ENCODE peak calls at places on chromosomes 3 and 15, in five cellular contexts. One of them, this sample, is unnamed.

GRCh38 chr3:159669753-159670152 is 318.9 kb upstream of the IL12A start:
- DNase-seq in H9: no peak
- DNase-seq in IMR-90: peak
- DNase-seq in mesendoderm: peak
- DNase-seq in neuronal stem cell: peak
- DNase-seq in this sample: peak

GRCh38 chr15:39066677-39067076 is 502.1 kb upstream of the RASGRP1 start:
- DNase-seq in H9: no peak
- DNase-seq in IMR-90: peak
- DNase-seq in mesendoderm: no peak
- DNase-seq in neuronal stem cell: no peak
- DNase-seq in this sample: no peak

GRCh38 chr3:106729481-106729880 is 647.8 kb upstream of the CCDC54 start:
- DNase-seq in H9: no peak
- DNase-seq in IMR-90: no peak
- DNase-seq in mesendoderm: no peak
- DNase-seq in neuronal stem cell: no peak
- DNase-seq in this sample: no peak

GRCh38 chr3:135895734-135896121 is 69.8 kb upstream of the PPP2R3A start:
- DNase-seq in H9: no peak
- DNase-seq in IMR-90: no peak
- DNase-seq in mesendoderm: no peak
- DNase-seq in neuronal stem cell: no peak
- DNase-seq in this sample: no peak

GRCh38 chr15:65060641-65061397 is 7.0 kb downstream of the RASL12 start:
- DNase-seq in H9: no peak
- DNase-seq in IMR-90: no peak
- DNase-seq in mesendoderm: no peak
- DNase-seq in neuronal stem cell: no peak
- DNase-seq in this sample: no peak

GRCh38 chr15:91156175-91156726 is 56.2 kb downstream of the SV2B start:
- DNase-seq in H9: no peak
- DNase-seq in IMR-90: no peak
- DNase-seq in mesendoderm: no peak
- DNase-seq in neuronal stem cell: no peak
- DNase-seq in this sample: no peak

GRCh38 chr3:12222765-12223485 is 64.2 kb upstream of the TIMP4 start:
- DNase-seq in H9: no peak
- DNase-seq in IMR-90: peak
- DNase-seq in mesendoderm: no peak
- DNase-seq in neuronal stem cell: no peak
- DNase-seq in this sample: peak

GRCh38 chr15:33729648-33730047 is 238.6 kb upstream of the CHRM5 start:
- DNase-seq in H9: no peak
- DNase-seq in IMR-90: peak
- DNase-seq in mesendoderm: no peak
- DNase-seq in neuronal stem cell: no peak
- DNase-seq in this sample: peak

GRCh38 chr3:128066111-128066510 is 13.9 kb downstream of the SEC61A1 start:
- DNase-seq in H9: no peak
- DNase-seq in IMR-90: no peak
- DNase-seq in mesendoderm: no peak
- DNase-seq in neuronal stem cell: no peak
- DNase-seq in this sample: no peak

GRCh38 chr3:107117922-107118576 is 259.2 kb upstream of the CCDC54 start:
- DNase-seq in H9: peak
- DNase-seq in IMR-90: peak
- DNase-seq in mesendoderm: peak
- DNase-seq in neuronal stem cell: peak
- DNase-seq in this sample: peak

GRCh38 chr15:41493205-41493901 is at the start of gene ITPKA:
- DNase-seq in H9: peak
- DNase-seq in IMR-90: peak
- DNase-seq in mesendoderm: peak
- DNase-seq in neuronal stem cell: peak
- DNase-seq in this sample: peak

GRCh38 chr15:47769166-47769565 is 51.9 kb downstream of the SEMA6D start:
- DNase-seq in H9: no peak
- DNase-seq in IMR-90: no peak
- DNase-seq in mesendoderm: no peak
- DNase-seq in neuronal stem cell: no peak
- DNase-seq in this sample: no peak

GRCh38 chr3:42608586-42608985 is 8.1 kb downstream of the NKTR start:
- DNase-seq in H9: no peak
- DNase-seq in IMR-90: peak
- DNase-seq in mesendoderm: no peak
- DNase-seq in neuronal stem cell: no peak
- DNase-seq in this sample: no peak

GRCh38 chr3:126056681-126057546 is 27.0 kb downstream of the SLC41A3 start:
- DNase-seq in H9: no peak
- DNase-seq in IMR-90: peak
- DNase-seq in mesendoderm: no peak
- DNase-seq in neuronal stem cell: no peak
- DNase-seq in this sample: no peak

GRCh38 chr15:26879770-26880169 is 12.9 kb downstream of the GABRA5 start:
- DNase-seq in H9: no peak
- DNase-seq in IMR-90: no peak
- DNase-seq in mesendoderm: no peak
- DNase-seq in neuronal stem cell: no peak
- DNase-seq in this sample: no peak

GRCh38 chr3:120214161-120214560 is 70.9 kb downstream of the GPR156 start:
- DNase-seq in H9: no peak
- DNase-seq in IMR-90: no peak
- DNase-seq in mesendoderm: no peak
- DNase-seq in neuronal stem cell: no peak
- DNase-seq in this sample: peak

GRCh38 chr15:63238796-63239195 is 38.6 kb upstream of the APH1B start:
- DNase-seq in H9: no peak
- DNase-seq in IMR-90: peak
- DNase-seq in mesendoderm: no peak
- DNase-seq in neuronal stem cell: no peak
- DNase-seq in this sample: peak

GRCh38 chr3:28317438-28318022 is 31.0 kb upstream of the ZCWPW2 start:
- DNase-seq in H9: no peak
- DNase-seq in IMR-90: peak
- DNase-seq in mesendoderm: peak
- DNase-seq in neuronal stem cell: peak
- DNase-seq in this sample: peak

GRCh38 chr15:61796056-61796455 is 264.2 kb downstream of the VPS13C start:
- DNase-seq in H9: no peak
- DNase-seq in IMR-90: peak
- DNase-seq in mesendoderm: no peak
- DNase-seq in neuronal stem cell: no peak
- DNase-seq in this sample: no peak

GRCh38 chr3:57420007-57420406 is 124.1 kb downstream of the DNAH12 start:
- DNase-seq in H9: no peak
- DNase-seq in IMR-90: no peak
- DNase-seq in mesendoderm: no peak
- DNase-seq in neuronal stem cell: no peak
- DNase-seq in this sample: no peak

GRCh38 chr3:123258811-123259420 is 57.2 kb downstream of the SEC22A start:
- DNase-seq in H9: no peak
- DNase-seq in IMR-90: peak
- DNase-seq in mesendoderm: no peak
- DNase-seq in neuronal stem cell: no peak
- DNase-seq in this sample: peak

GRCh38 chr3:126356373-126357298 is 572 bp downstream of the KLF15 start:
- DNase-seq in H9: no peak
- DNase-seq in IMR-90: no peak
- DNase-seq in mesendoderm: no peak
- DNase-seq in neuronal stem cell: peak
- DNase-seq in this sample: no peak

GRCh38 chr3:127988770-127989518 is 63.3 kb upstream of the SEC61A1 start:
- DNase-seq in H9: no peak
- DNase-seq in IMR-90: no peak
- DNase-seq in mesendoderm: no peak
- DNase-seq in neuronal stem cell: no peak
- DNase-seq in this sample: no peak

GRCh38 chr3:184656430-184656990 is 55.4 kb downstream of the MAGEF1 start:
- DNase-seq in H9: no peak
- DNase-seq in IMR-90: no peak
- DNase-seq in mesendoderm: no peak
- DNase-seq in neuronal stem cell: no peak
- DNase-seq in this sample: no peak
- H2BK120ac ChIP-seq in H9: no peak
- H2BK120ac ChIP-seq in IMR-90: no peak
- H2BK120ac ChIP-seq in mesendoderm: no peak
- H2BK120ac ChIP-seq in neuronal stem cell: no peak
- H2BK120ac ChIP-seq in this sample: no peak

DNA sequence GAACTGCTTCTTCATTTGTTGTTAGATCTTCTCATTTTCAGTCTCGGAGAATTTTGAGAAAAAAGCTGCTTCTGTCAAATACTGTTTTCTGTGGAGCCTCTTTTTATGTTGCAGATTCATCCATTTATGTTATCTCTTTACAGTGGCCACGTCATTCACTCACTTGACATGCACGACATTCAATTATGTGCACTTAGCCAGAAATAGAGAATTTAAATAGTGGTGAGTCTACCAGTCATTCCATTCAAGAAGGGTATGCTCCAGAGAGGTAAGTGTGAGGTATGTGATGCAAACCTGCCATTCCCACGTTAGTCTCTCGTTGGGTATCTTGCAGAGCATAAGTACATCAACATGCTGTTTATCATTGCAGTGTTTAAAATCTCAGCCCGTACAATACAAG is 9.8 kb downstream of the ARPP19 start:
- DNase-seq in H9: no peak
- DNase-seq in IMR-90: no peak
- DNase-seq in mesendoderm: no peak
- DNase-seq in neuronal stem cell: no peak
- DNase-seq in this sample: no peak
- H3K23ac ChIP-seq in H9: no peak
- H3K23ac ChIP-seq in IMR-90: no peak
- H3K23ac ChIP-seq in mesendoderm: no peak
- H3K23ac ChIP-seq in neuronal stem cell: no peak
- H3K23ac ChIP-seq in this sample: no peak

DNA sequence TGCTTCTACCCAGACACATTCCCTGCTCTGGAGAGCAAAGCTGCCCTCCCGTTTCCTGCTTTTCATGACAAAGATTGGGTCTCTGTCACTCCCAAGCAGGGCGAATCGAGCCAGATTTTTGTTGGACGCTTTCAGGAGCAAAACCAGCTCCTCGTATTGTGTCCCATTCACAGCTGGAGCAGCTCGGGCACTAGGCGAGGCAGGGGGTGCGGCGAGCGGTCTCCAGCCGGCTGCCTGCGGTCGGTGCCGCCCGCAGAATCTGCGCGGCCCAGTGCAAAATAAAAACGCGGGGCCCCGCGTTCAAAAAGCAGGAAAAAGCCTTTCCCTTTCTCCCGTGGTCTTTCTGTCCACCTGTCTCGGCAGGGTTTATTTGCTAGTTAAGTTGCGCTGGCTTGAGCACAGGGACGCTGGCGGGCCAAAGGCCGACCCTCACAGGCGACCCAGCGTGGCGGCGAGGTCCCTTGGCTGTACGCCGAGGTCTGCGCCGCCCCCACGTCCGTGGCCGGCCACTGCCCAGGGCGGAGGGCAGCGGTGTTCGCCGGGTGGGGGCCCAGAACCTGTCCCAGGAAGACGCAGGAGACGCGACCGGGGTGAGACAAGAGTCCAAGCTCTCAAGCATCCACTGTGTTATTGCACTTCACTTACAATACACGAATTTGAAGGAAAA is 71.2 kb downstream of the CYP19A1 start:
- DNase-seq in H9: peak
- DNase-seq in IMR-90: no peak
- DNase-seq in mesendoderm: no peak
- DNase-seq in neuronal stem cell: no peak
- DNase-seq in this sample: peak
- H3K9ac ChIP-seq in H9: no peak
- H3K9ac ChIP-seq in IMR-90: no peak
- H3K9ac ChIP-seq in mesendoderm: peak
- H3K9ac ChIP-seq in neuronal stem cell: peak
- H3K9ac ChIP-seq in this sample: peak

DNA sequence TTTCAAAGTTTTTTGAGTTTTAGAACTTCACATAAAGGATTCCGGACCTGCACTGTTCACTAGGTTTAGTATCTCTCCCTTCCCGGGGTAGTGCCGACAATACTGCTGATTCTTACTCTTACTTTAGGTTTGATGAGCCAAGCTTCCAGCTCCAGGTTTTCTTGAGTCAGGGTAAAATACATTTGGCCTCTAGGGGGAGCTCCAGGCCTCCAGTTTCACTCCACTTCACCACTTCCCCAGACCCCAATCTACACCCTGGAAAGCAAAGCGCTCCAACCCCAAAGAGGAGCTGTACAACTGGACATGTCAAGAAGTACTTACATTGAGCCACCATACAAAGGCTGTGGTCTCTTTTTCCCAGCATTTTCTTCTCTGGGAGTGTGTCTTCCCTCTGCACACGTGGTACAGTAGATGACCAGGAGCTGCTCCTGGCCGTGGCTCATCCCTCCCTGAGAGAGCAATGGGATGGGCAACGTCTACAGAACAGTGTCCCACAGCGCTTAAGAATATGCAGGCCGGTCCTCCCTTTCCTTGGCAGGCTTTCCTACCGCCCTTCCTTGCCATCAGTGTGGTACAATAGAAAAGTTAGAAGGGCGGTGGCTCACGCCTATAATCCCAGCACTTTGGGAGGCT is 93.9 kb upstream of the CCDC80 start:
- DNase-seq in H9: peak
- DNase-seq in IMR-90: peak
- DNase-seq in mesendoderm: peak
- DNase-seq in neuronal stem cell: peak
- DNase-seq in this sample: peak
- H2BK120ac ChIP-seq in H9: no peak
- H2BK120ac ChIP-seq in IMR-90: peak
- H2BK120ac ChIP-seq in mesendoderm: no peak
- H2BK120ac ChIP-seq in neuronal stem cell: no peak
- H2BK120ac ChIP-seq in this sample: no peak

This sample was measured in mesenchymal stem cell.